ENCODE peak calls at places on chromosomes 11 and 22, in six cellular contexts. One of them, this sample, is unnamed.

GRCh38 chr11:68643576-68643975 is 40.8 kb upstream of the GAL start:
- DNase-seq in tibial nerve: no peak
- DNase-seq in lower leg skin: peak
- DNase-seq in Peyer's patch: no peak
- DNase-seq in body of pancreas: no peak
- DNase-seq in stomach: no peak
- DNase-seq in this sample: no peak

GRCh38 chr11:66489636-66490035 is 9.4 kb downstream of the DPP3 start:
- DNase-seq in body of pancreas: no peak
- DNase-seq in lower leg skin: no peak
- DNase-seq in tibial nerve: no peak
- DNase-seq in Peyer's patch: no peak
- DNase-seq in stomach: no peak
- DNase-seq in this sample: no peak

GRCh38 chr22:26624788-26625187 is 3.0 kb downstream of the CRYBA4 start:
- DNase-seq in tibial nerve: no peak
- DNase-seq in Peyer's patch: no peak
- DNase-seq in body of pancreas: no peak
- DNase-seq in lower leg skin: no peak
- DNase-seq in stomach: no peak
- DNase-seq in this sample: no peak

GRCh38 chr11:128361451-128362020 is 225.8 kb downstream of the ETS1 start:
- DNase-seq in Peyer's patch: peak
- DNase-seq in tibial nerve: no peak
- DNase-seq in body of pancreas: peak
- DNase-seq in lower leg skin: no peak
- DNase-seq in stomach: peak
- DNase-seq in this sample: no peak

GRCh38 chr22:23225724-23226496 is 45.6 kb downstream of the BCR start:
- DNase-seq in body of pancreas: no peak
- DNase-seq in tibial nerve: no peak
- DNase-seq in stomach: peak
- DNase-seq in Peyer's patch: peak
- DNase-seq in lower leg skin: peak
- DNase-seq in this sample: no peak

GRCh38 chr11:64058494-64058893 is 22.8 kb downstream of the FLRT1 start:
- DNase-seq in lower leg skin: no peak
- DNase-seq in tibial nerve: no peak
- DNase-seq in body of pancreas: no peak
- DNase-seq in Peyer's patch: no peak
- DNase-seq in stomach: no peak
- DNase-seq in this sample: no peak

GRCh38 chr11:5007561-5007960 is 12.9 kb downstream of the OR51L1 start:
- DNase-seq in lower leg skin: no peak
- DNase-seq in tibial nerve: no peak
- DNase-seq in body of pancreas: no peak
- DNase-seq in stomach: no peak
- DNase-seq in Peyer's patch: no peak
- DNase-seq in this sample: no peak

GRCh38 chr11:8605956-8606355 is 11.9 kb upstream of the STK33 start:
- DNase-seq in tibial nerve: no peak
- DNase-seq in lower leg skin: no peak
- DNase-seq in stomach: no peak
- DNase-seq in Peyer's patch: no peak
- DNase-seq in body of pancreas: no peak
- DNase-seq in this sample: no peak

GRCh38 chr11:34266987-34267386 is 90.8 kb downstream of the ABTB2 start:
- DNase-seq in stomach: no peak
- DNase-seq in body of pancreas: no peak
- DNase-seq in tibial nerve: no peak
- DNase-seq in Peyer's patch: no peak
- DNase-seq in lower leg skin: no peak
- DNase-seq in this sample: peak

GRCh38 chr22:39514373-39514973 is 5.9 kb upstream of the ATF4 start:
- DNase-seq in stomach: peak
- DNase-seq in lower leg skin: no peak
- DNase-seq in body of pancreas: peak
- DNase-seq in tibial nerve: peak
- DNase-seq in Peyer's patch: peak
- DNase-seq in this sample: no peak

GRCh38 chr11:62370743-62371440 is 33.6 kb downstream of the ASRGL1 start:
- DNase-seq in lower leg skin: no peak
- DNase-seq in Peyer's patch: peak
- DNase-seq in tibial nerve: no peak
- DNase-seq in body of pancreas: peak
- DNase-seq in stomach: peak
- DNase-seq in this sample: no peak

GRCh38 chr11:70761094-70761905 is 363.0 kb downstream of the CTTN start:
- DNase-seq in tibial nerve: no peak
- DNase-seq in stomach: no peak
- DNase-seq in lower leg skin: no peak
- DNase-seq in Peyer's patch: no peak
- DNase-seq in body of pancreas: no peak
- DNase-seq in this sample: no peak

GRCh38 chr22:48536691-48537591 is 1290.7 kb downstream of the BRD1 start:
- DNase-seq in body of pancreas: peak
- DNase-seq in lower leg skin: no peak
- DNase-seq in Peyer's patch: no peak
- DNase-seq in stomach: peak
- DNase-seq in tibial nerve: peak
- DNase-seq in this sample: no peak

GRCh38 chr11:76889414-76889975 is 28.8 kb downstream of the ACER3 start:
- DNase-seq in body of pancreas: no peak
- DNase-seq in tibial nerve: no peak
- DNase-seq in lower leg skin: no peak
- DNase-seq in Peyer's patch: no peak
- DNase-seq in stomach: no peak
- DNase-seq in this sample: no peak

GRCh38 chr11:85886089-85887056 is 31.2 kb downstream of the CCDC83 start:
- DNase-seq in Peyer's patch: no peak
- DNase-seq in lower leg skin: no peak
- DNase-seq in stomach: no peak
- DNase-seq in tibial nerve: no peak
- DNase-seq in body of pancreas: no peak
- DNase-seq in this sample: no peak
- H3K4me3 ChIP-seq in Peyer's patch: no peak
- H3K4me3 ChIP-seq in lower leg skin: no peak
- H3K4me3 ChIP-seq in stomach: no peak
- H3K4me3 ChIP-seq in tibial nerve: no peak
- H3K4me3 ChIP-seq in body of pancreas: no peak
- H3K4me3 ChIP-seq in this sample: no peak

GRCh38 chr22:29370556-29370955 is 17.8 kb downstream of the AP1B1 start:
- DNase-seq in tibial nerve: no peak
- DNase-seq in lower leg skin: no peak
- DNase-seq in stomach: no peak
- DNase-seq in body of pancreas: no peak
- DNase-seq in Peyer's patch: no peak
- DNase-seq in this sample: no peak

DNA sequence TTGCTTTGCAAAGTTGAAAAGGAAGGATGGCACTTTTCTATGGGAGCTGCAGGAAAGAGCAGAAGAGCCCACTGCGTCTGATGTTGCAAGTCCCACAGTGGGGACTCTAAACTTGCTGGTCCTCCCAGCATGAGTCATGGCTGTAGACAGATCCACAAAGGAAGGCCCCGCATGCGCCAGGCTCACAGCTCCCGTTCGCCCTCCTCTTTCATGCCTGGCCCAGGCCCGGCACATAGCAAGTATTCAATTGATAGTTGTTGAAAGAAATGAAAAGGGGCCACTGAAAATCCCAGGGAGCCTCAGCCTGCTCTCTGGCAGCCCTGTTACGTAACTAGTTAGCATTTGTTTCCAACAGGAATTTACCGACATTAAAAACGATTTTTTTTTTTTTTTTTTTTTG is 18.9 kb downstream of the AP1B1 start:
- DNase-seq in stomach: no peak
- DNase-seq in tibial nerve: peak
- DNase-seq in lower leg skin: peak
- DNase-seq in body of pancreas: peak
- DNase-seq in Peyer's patch: peak
- DNase-seq in this sample: peak
- TF ChIP-seq POLR2A in stomach: no peak
- TF ChIP-seq POLR2A in tibial nerve: no peak
- TF ChIP-seq POLR2A in lower leg skin: no peak
- TF ChIP-seq POLR2A in body of pancreas: no peak
- TF ChIP-seq POLR2A in Peyer's patch: no peak
- TF ChIP-seq POLR2A in this sample: no peak

GRCh38 chr11:114181195-114181594 is 115.0 kb upstream of the NNMT start:
- DNase-seq in tibial nerve: no peak
- DNase-seq in stomach: no peak
- DNase-seq in body of pancreas: no peak
- DNase-seq in Peyer's patch: no peak
- DNase-seq in lower leg skin: no peak
- DNase-seq in this sample: no peak
- H3K4me3 ChIP-seq in tibial nerve: no peak
- H3K4me3 ChIP-seq in stomach: no peak
- H3K4me3 ChIP-seq in body of pancreas: no peak
- H3K4me3 ChIP-seq in Peyer's patch: no peak
- H3K4me3 ChIP-seq in lower leg skin: no peak
- H3K4me3 ChIP-seq in this sample: peak

GRCh38 chr22:20127318-20127868 is 4.2 kb upstream of the ZDHHC8 start:
- DNase-seq in tibial nerve: no peak
- DNase-seq in body of pancreas: no peak
- DNase-seq in lower leg skin: no peak
- DNase-seq in Peyer's patch: no peak
- DNase-seq in stomach: no peak
- DNase-seq in this sample: no peak
- TF ChIP-seq POLR2A in tibial nerve: no peak
- TF ChIP-seq POLR2A in body of pancreas: no peak
- TF ChIP-seq POLR2A in lower leg skin: no peak
- TF ChIP-seq POLR2A in Peyer's patch: no peak
- TF ChIP-seq POLR2A in stomach: no peak
- TF ChIP-seq POLR2A in this sample: no peak

GRCh38 chr22:44025171-44026065 is 1.3 kb downstream of the PARVB start:
- DNase-seq in body of pancreas: peak
- DNase-seq in stomach: peak
- DNase-seq in Peyer's patch: peak
- DNase-seq in lower leg skin: peak
- DNase-seq in tibial nerve: no peak
- DNase-seq in this sample: peak
- H3K4me3 ChIP-seq in body of pancreas: no peak
- H3K4me3 ChIP-seq in stomach: peak
- H3K4me3 ChIP-seq in Peyer's patch: peak
- H3K4me3 ChIP-seq in lower leg skin: no peak
- H3K4me3 ChIP-seq in tibial nerve: peak
- H3K4me3 ChIP-seq in this sample: no peak

GRCh38 chr22:31082606-31083376 is 1.7 kb downstream of the SMTN start:
- DNase-seq in Peyer's patch: peak
- DNase-seq in stomach: peak
- DNase-seq in tibial nerve: no peak
- DNase-seq in lower leg skin: peak
- DNase-seq in body of pancreas: peak
- DNase-seq in this sample: peak

GRCh38 chr22:31084811-31085492 is 3.8 kb downstream of the SMTN start:
- DNase-seq in lower leg skin: peak
- DNase-seq in Peyer's patch: peak
- DNase-seq in body of pancreas: peak
- DNase-seq in stomach: peak
- DNase-seq in tibial nerve: peak
- DNase-seq in this sample: peak

GRCh38 chr22:31083923-31084810 is 3.0 kb downstream of the SMTN start:
- DNase-seq in lower leg skin: no peak
- DNase-seq in tibial nerve: no peak
- DNase-seq in body of pancreas: no peak
- DNase-seq in Peyer's patch: no peak
- DNase-seq in stomach: no peak
- DNase-seq in this sample: no peak

GRCh38 chr22:31081963-31082605 is 966 bp downstream of the SMTN start:
- DNase-seq in body of pancreas: no peak
- DNase-seq in tibial nerve: no peak
- DNase-seq in stomach: no peak
- DNase-seq in lower leg skin: peak
- DNase-seq in Peyer's patch: no peak
- DNase-seq in this sample: no peak

DNA sequence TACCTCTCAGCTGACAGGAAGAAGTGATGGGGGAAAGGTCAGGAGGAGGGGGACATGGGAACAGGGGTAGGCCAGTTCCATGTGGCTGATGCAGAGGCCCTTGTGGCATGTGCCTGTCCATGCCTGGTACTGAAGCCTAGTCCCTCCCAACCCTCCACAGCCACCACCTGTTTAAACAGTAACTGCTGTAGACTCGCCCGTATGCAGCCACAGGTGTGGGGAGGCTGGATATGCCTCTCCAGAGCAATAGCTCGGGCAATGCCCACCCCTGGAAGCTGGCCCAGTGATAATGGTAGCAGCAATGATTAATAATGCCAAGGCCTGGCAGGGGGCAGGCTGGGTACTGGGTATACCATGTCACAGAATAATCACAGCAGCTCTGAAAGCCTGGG is 2.3 kb downstream of the SMTN start:
- DNase-seq in Peyer's patch: peak
- DNase-seq in lower leg skin: no peak
- DNase-seq in body of pancreas: peak
- DNase-seq in stomach: peak
- DNase-seq in tibial nerve: no peak
- DNase-seq in this sample: peak
- TF ChIP-seq POLR2A in Peyer's patch: peak
- TF ChIP-seq POLR2A in lower leg skin: no peak
- TF ChIP-seq POLR2A in body of pancreas: peak
- TF ChIP-seq POLR2A in stomach: no peak
- TF ChIP-seq POLR2A in tibial nerve: no peak
- TF ChIP-seq POLR2A in this sample: no peak

GRCh38 chr11:131253142-131253884 is 117.1 kb upstream of the NTM start:
- DNase-seq in body of pancreas: no peak
- DNase-seq in tibial nerve: no peak
- DNase-seq in stomach: no peak
- DNase-seq in Peyer's patch: no peak
- DNase-seq in lower leg skin: no peak
- DNase-seq in this sample: no peak

GRCh38 chr11:131248588-131248987 is 121.8 kb upstream of the NTM start:
- DNase-seq in lower leg skin: no peak
- DNase-seq in Peyer's patch: no peak
- DNase-seq in body of pancreas: no peak
- DNase-seq in tibial nerve: no peak
- DNase-seq in stomach: no peak
- DNase-seq in this sample: no peak

GRCh38 chr11:131254254-131254653 is 116.2 kb upstream of the NTM start:
- DNase-seq in tibial nerve: no peak
- DNase-seq in body of pancreas: no peak
- DNase-seq in stomach: no peak
- DNase-seq in Peyer's patch: no peak
- DNase-seq in lower leg skin: no peak
- DNase-seq in this sample: no peak

GRCh38 chr11:131253885-131254204 is 116.6 kb upstream of the NTM start:
- DNase-seq in lower leg skin: no peak
- DNase-seq in body of pancreas: no peak
- DNase-seq in Peyer's patch: no peak
- DNase-seq in tibial nerve: no peak
- DNase-seq in stomach: no peak
- DNase-seq in this sample: peak
- H3K4me3 ChIP-seq in lower leg skin: no peak
- H3K4me3 ChIP-seq in body of pancreas: no peak
- H3K4me3 ChIP-seq in Peyer's patch: no peak
- H3K4me3 ChIP-seq in tibial nerve: no peak
- H3K4me3 ChIP-seq in stomach: no peak
- H3K4me3 ChIP-seq in this sample: no peak